ENCODE peak calls at places on chromosomes 6 and 20, in four cellular contexts. K is upper lobe of right lung, V is heart right ventricle, X is left ventricle myocardium inferior. P is an unnamed sample. For H3K36me3 and H3K27me3, the result is how much of the 10 kb centered on the place peaks cover.

GRCh38 chr6:149716584-149716983 is 1.3 kb downstream of the LATS1 start:
- DNase-seq in K (no peak), V (no peak), X (no peak), P (no peak)

GRCh38 chr20:52448513-52448912 is 256.9 kb upstream of the ZFP64 start:
- DNase-seq in K (no peak), X (no peak), V (no peak), P (no peak)

GRCh38 chr20:3671986-3672863 is 9.0 kb upstream of the GFRA4 start:
- DNase-seq in V (no peak), K (no peak), X (no peak), P (peak)

GRCh38 chr6:34585512-34586045 is 29.4 kb upstream of the SPDEF start:
- DNase-seq in V (no peak), X (no peak), K (no peak), P (no peak)

GRCh38 chr6:19771753-19772336 is 65.3 kb upstream of the ID4 start:
- DNase-seq in V (no peak), K (no peak), X (no peak), P (no peak)

GRCh38 chr6:163336961-163337360 is 77.6 kb upstream of the QKI start:
- DNase-seq in K (no peak), V (no peak), X (no peak), P (no peak)

GRCh38 chr6:111013144-111013905 is 31.5 kb downstream of the RPF2 start:
- DNase-seq in K (no peak), V (no peak), X (no peak), P (no peak)

GRCh38 chr6:3844097-3844463 is 5.1 kb upstream of the FAM50B start:
- DNase-seq in X (no peak), K (no peak), V (no peak), P (no peak)

GRCh38 chr20:15242773-15243172 is 905.4 kb upstream of the FLRT3 start:
- DNase-seq in K (no peak), X (no peak), V (no peak), P (no peak)

GRCh38 chr6:21915707-21916399 is 322.3 kb downstream of the SOX4 start:
- DNase-seq in X (no peak), V (no peak), K (no peak), P (no peak)

GRCh38 chr6:7052441-7052936 is 55.3 kb upstream of the RREB1 start:
- DNase-seq in K (peak), V (peak), X (peak), P (peak)

GRCh38 chr20:56393133-56393472 is 658 bp downstream of the CSTF1 start:
- DNase-seq in V (no peak), K (no peak), X (no peak), P (no peak)

GRCh38 chr20:56389807-56390206 is 2.2 kb downstream of the AURKA start:
- DNase-seq in K (no peak), V (no peak), X (no peak), P (no peak)

GRCh38 chr20:56391596-56392281 is at the start of gene AURKA:
- DNase-seq in K (no peak), V (no peak), X (no peak), P (no peak)

GRCh38 chr20:56392282-56393132 is at the start of gene CSTF1:
- DNase-seq in K (peak), V (peak), X (peak), P (peak)

GRCh38 chr20:56391037-56391436 is 978 bp downstream of the AURKA start:
- DNase-seq in V (no peak), X (no peak), K (no peak), P (no peak)
- H3K36me3 ChIP-seq in V (under half), X (under half), K (under half), P (under half)

DNA sequence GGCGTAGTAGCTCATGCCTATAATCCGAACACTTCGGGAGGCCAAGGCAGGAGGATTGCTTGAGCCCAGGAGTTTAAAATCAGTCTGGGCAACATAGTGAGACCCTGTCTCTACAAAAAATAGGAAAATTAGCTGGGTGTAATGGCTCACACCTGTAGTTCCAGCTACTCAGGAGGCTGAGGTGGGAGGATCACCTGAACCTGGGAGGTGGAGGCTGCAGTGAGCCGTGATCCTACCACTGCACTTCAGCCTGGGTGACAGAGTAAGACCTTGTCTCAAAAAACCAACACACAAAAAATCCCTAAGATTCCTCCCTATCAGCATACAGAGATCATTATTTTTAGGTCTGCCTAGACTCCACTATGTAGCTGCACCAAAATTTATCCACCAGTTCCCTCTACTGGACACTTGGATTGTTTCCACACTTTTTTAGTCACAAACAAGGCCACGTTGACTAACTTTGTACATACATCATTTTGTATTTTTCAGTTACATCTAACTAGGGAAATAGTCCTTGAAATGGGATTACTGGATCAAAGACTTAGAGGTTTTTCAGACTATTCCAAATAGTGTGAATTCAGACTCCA is 3.6 kb upstream of the PHF1 start:
- DNase-seq in V (no peak), K (no peak), X (no peak), P (no peak)
- H3K27me3 ChIP-seq in V (under half), K (under half), X (under half), P (under half)

GRCh38 chr6:158785036-158785435 is 34.1 kb downstream of the EZR start:
- DNase-seq in K (no peak), V (no peak), X (no peak), P (no peak)

GRCh38 chr6:158793432-158793831 is 25.7 kb downstream of the EZR start:
- DNase-seq in X (no peak), V (no peak), K (no peak), P (no peak)

GRCh38 chr6:158787395-158787794 is 31.8 kb downstream of the EZR start:
- DNase-seq in V (no peak), K (no peak), X (no peak), P (no peak)

GRCh38 chr6:158786645-158787304 is 32.4 kb downstream of the EZR start:
- DNase-seq in K (no peak), V (no peak), X (no peak), P (no peak)

DNA sequence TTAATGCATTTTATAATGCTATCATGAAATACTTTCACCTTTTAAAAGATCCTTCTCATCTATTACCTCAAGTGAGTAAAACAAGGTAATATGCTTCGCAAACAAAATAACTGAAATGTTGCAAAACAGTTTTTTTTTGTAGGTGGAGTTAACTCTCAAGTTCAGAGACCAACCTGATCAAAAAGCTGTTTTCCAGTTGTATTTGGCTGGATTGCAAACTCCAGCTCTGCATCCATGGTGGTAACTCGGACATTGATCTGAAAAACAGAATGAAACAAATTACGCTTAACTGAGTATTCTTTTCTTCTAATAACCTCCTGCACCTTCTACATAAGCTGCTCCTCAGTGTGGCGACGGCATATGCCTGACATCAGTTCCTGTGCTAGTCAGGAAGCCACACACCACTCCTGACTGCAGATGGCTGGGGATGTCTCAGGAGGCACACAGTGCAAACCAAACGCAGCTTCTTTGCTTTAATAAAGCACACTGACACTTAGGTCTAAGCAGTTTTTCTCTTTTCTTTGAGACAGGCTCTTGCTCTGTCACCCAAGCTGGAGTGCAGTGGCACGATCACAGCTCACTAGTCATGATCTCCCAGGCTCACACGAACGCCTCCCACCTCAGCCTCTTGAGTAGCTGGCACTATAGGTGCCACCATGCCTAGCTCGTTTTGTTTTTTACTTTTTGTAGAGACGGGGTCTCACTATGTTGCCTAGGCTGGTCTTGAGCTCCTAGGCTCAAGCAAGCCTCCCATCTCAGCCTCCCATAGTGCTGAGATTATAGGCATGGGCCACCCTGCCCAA is 29.9 kb downstream of the EZR start:
- DNase-seq in X (no peak), K (no peak), V (no peak), P (no peak)
- H3K27ac ChIP-seq in X (no peak), K (no peak), V (peak), P (peak)

DNA sequence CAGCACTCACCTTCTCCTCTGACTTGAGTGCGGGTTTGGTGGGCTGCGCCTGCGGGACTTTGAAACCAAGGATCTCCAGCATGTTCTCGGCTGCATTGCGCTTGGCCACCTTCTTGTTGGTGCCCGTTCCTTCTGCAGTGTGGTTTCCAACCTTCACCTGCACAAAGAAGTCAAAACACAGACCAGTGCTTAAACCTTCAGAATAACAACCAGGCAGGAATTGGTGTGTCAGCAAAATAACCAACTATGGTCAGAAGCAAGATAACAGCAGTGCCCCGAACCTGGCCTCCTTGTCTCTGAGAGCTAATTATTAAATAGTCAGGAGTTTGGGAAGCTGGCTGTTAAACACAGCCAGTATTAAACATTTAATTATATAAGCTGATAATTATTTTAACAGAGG is 68.2 kb downstream of the STAU1 start:
- DNase-seq in V (no peak), X (no peak), K (no peak), P (no peak)
- H3K36me3 ChIP-seq in V (half or more), X (half or more), K (half or more), P (half or more)

GRCh38 chr20:59581983-59582679 is 22.2 kb upstream of the PHACTR3 start:
- DNase-seq in X (no peak), K (peak), V (no peak), P (no peak)

GRCh38 chr20:59578602-59579403 is 25.5 kb upstream of the PHACTR3 start:
- DNase-seq in K (no peak), X (no peak), V (no peak), P (no peak)

GRCh38 chr20:59580208-59580980 is 23.9 kb upstream of the PHACTR3 start:
- DNase-seq in X (no peak), K (no peak), V (no peak), P (no peak)

GRCh38 chr20:59579404-59580207 is 24.7 kb upstream of the PHACTR3 start:
- DNase-seq in V (no peak), K (no peak), X (no peak), P (no peak)

DNA sequence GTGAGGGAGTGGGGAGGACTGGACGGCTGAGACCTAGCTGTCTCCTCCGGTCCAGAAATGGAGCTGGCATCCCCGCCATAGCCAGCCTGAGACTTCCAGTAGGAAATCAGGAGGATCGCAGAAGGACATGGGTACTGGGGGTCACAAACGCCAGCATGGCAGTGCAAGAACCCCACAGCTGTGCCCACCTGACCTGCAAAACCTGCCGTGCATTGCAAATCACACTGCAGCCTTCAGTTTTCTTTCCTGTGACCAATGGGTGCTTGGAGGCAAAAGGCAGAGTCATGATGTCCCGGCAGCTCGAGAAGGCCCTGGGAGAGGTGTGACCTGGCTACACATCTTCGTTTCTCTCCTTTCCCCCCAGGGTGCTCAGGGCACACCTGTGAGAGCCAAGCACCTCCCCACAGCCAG is 23.3 kb upstream of the PHACTR3 start:
- DNase-seq in X (no peak), V (no peak), K (peak), P (no peak)
- H3K27me3 ChIP-seq in X (under half), V (under half), K (under half), P (under half)

DNA sequence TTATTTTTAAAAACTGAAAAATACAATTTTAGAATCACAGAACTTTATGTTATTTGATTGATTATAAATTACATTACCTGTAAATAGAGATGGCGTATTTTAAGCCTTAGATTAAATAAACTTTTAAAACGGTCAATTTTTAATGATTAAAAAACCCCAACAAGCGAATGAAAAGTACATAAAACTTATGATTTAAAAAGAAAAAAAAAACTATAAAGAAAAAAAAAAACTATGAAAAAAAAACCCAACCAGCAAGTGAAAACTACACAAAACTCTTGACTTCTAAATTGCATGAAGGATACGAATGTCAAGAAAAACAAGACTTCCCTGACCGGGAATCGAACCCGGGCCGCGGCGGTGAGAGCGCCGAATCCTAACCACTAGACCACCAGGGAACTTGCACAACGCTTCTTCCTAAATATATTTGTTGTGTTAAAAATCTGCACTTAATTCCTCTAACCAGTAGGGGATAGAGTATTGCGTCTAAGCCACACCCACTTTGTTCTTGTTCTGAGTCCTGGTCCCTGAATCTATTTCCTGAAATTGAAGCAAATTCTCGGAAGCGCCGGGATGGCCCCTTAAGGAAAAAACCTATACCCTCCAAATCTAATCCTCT is 10.7 kb upstream of the NCOA7 start:
- DNase-seq in K (peak), V (peak), X (peak), P (peak)
- H3K27ac ChIP-seq in K (peak), V (peak), X (peak), P (peak)